ENCODE peak calls at places on chromosomes 11 and 22, in four cellular contexts. Y is EH, D is foreskin fibroblast, O is Calu3. T is an unnamed sample.

GRCh38 chr11:10735532-10736465 is 15.2 kb upstream of the CTR9 start:
- DNase-seq in Y (peak), D (peak), O (peak), T (peak)

GRCh38 chr11:27945323-27945722 is 162.6 kb downstream of the KIF18A start:
- DNase-seq in Y (no peak), D (no peak), O (no peak), T (no peak)

GRCh38 chr11:36022891-36023290 is 79.0 kb downstream of the LDLRAD3 start:
- DNase-seq in Y (no peak), D (no peak), O (no peak), T (no peak)

GRCh38 chr11:36540998-36541397 is 26.8 kb upstream of the RAG1 start:
- DNase-seq in Y (peak), D (peak), O (peak), T (peak)

GRCh38 chr22:41022470-41023298 is 69.7 kb upstream of the EP300 start:
- DNase-seq in Y (peak), D (peak), O (peak), T (peak)

GRCh38 chr11:9039194-9039593 is 35.4 kb upstream of the NRIP3 start:
- DNase-seq in Y (no peak), D (no peak), O (peak), T (peak)

GRCh38 chr11:66317766-66318575 is 1.1 kb upstream of the CD248 start:
- DNase-seq in Y (peak), D (peak), O (no peak), T (peak)

GRCh38 chr11:12242071-12242672 is 131.8 kb downstream of the MICAL2 start:
- DNase-seq in Y (no peak), D (no peak), O (no peak), T (no peak)

GRCh38 chr22:38073150-38074130 is 10.5 kb downstream of the SLC16A8 start:
- DNase-seq in Y (no peak), D (no peak), O (no peak), T (no peak)

GRCh38 chr11:117097567-117098268 is 510 bp downstream of the SIK3 start:
- DNase-seq in Y (peak), D (peak), O (peak), T (peak)

GRCh38 chr11:132402056-132402684 is 1031.8 kb downstream of the NTM start:
- DNase-seq in Y (peak), D (peak), O (no peak), T (no peak)

GRCh38 chr11:57777969-57778317 is 16.3 kb downstream of the CTNND1 start:
- DNase-seq in Y (peak), D (peak), O (no peak), T (peak)

GRCh38 chr11:36398261-36398953 is 102.3 kb downstream of the PRR5L start:
- DNase-seq in Y (no peak), D (no peak), O (no peak), T (no peak)

GRCh38 chr11:100769165-100769564 is 82.1 kb downstream of the ARHGAP42 start:
- DNase-seq in Y (no peak), D (no peak), O (no peak), T (peak)

GRCh38 chr11:86904001-86904400 is 51.2 kb downstream of the FZD4 start:
- DNase-seq in Y (no peak), D (no peak), O (no peak), T (no peak)

GRCh38 chr11:46348566-46348981 is 1.3 kb downstream of the DGKZ start:
- DNase-seq in Y (no peak), D (no peak), O (no peak), T (no peak)

GRCh38 chr11:118200497-118200896 is 24.1 kb upstream of the SCN2B start:
- DNase-seq in Y (no peak), D (no peak), O (no peak), T (no peak)

GRCh38 chr11:133950874-133951483 is 5.8 kb downstream of the IGSF9B start:
- DNase-seq in Y (no peak), D (no peak), O (no peak), T (no peak)

T was measured in fibroblast of villous mesenchyme.